ENCODE peak calls at places on chromosomes 16 and 17, in eight cellular contexts. M is colonic mucosa; I is psoas muscle; K is GM12865; D is fibroblast of villous mesenchyme; T is CD8-positive, alpha-beta T cell; W is cardiac muscle cell; X is AG10803. Q is an unnamed sample.
A peak's percentile ranks its signal among the peaks of the same experiment; 100 is the strongest.

GRCh38 chr17:17206913-17207368 is 808 bp upstream of the PLD6 start:
- DNase-seq in M (no peak), I (no peak), K (no peak), D (no peak), T (no peak), W (no peak), X (no peak), Q (no peak)

GRCh38 chr17:8681175-8681949 is 50.8 kb upstream of the MYH10 start:
- DNase-seq in M (no peak), I (no peak), K (no peak), D (peak; percentile 73), T (no peak), W (no peak), X (peak; percentile 80), Q (no peak)

GRCh38 chr17:64520359-64520758 is 13.6 kb downstream of the CEP95 start:
- DNase-seq in M (no peak), I (no peak), K (no peak), D (no peak), T (no peak), W (no peak), X (no peak), Q (no peak)

GRCh38 chr17:31310260-31310659 is 3.6 kb downstream of the EVI2B start:
- DNase-seq in M (no peak), I (no peak), K (peak; percentile 56), D (no peak), T (peak; percentile 39), W (no peak), X (no peak), Q (no peak)

GRCh38 chr17:44820631-44821196 is 9.4 kb downstream of the GJC1 start:
- DNase-seq in M (no peak), I (no peak), K (no peak), D (peak; percentile 89), T (no peak), W (no peak), X (peak; percentile 94), Q (no peak)

GRCh38 chr17:290121-290521 is 62.5 kb downstream of the RPH3AL start:
- DNase-seq in M (no peak), I (no peak), K (no peak), D (no peak), T (no peak), W (no peak), X (no peak), Q (no peak)

GRCh38 chr17:50765454-50766221 is 1.7 kb downstream of the ANKRD40CL start:
- DNase-seq in M (peak; percentile 80), I (no peak), K (peak; percentile 73), D (no peak), T (no peak), W (no peak), X (no peak), Q (no peak)

GRCh38 chr17:61204456-61204855 is 195.2 kb upstream of the TBX2 start:
- DNase-seq in M (no peak), I (no peak), K (no peak), D (no peak), T (no peak), W (no peak), X (no peak), Q (no peak)

GRCh38 chr17:81558115-81558468 is 5.9 kb upstream of the FAAP100 start:
- DNase-seq in M (no peak), I (no peak), K (no peak), D (no peak), T (no peak), W (no peak), X (no peak), Q (no peak)

GRCh38 chr16:64085291-64085690 is 1036.6 kb downstream of the CDH11 start:
- DNase-seq in M (no peak), I (no peak), K (no peak), D (no peak), T (no peak), W (no peak), X (no peak), Q (no peak)

GRCh38 chr16:48901712-48902374 is 291.9 kb upstream of the N4BP1 start:
- DNase-seq in M (no peak), I (no peak), K (peak; percentile 40), D (no peak), T (no peak), W (peak; percentile 51), X (no peak), Q (peak; percentile 30)

GRCh38 chr16:19829844-19830703 is 54.6 kb downstream of the GPRC5B start:
- DNase-seq in M (no peak), I (no peak), K (no peak), D (no peak), T (no peak), W (no peak), X (no peak), Q (no peak)

GRCh38 chr17:51258756-51259573 is 884 bp downstream of the MBTD1 start:
- DNase-seq in M (peak; percentile 55), I (peak; percentile 21), K (peak; percentile 20), D (peak; percentile 16), T (no peak), W (peak; percentile 59), X (no peak), Q (peak; percentile 34)

GRCh38 chr16:66270333-66270927 is 96.1 kb upstream of the CDH5 start:
- DNase-seq in M (peak; percentile 58), I (peak; percentile 72), K (peak; percentile 58), D (peak; percentile 58), T (peak; percentile 30), W (peak; percentile 80), X (peak; percentile 60), Q (peak; percentile 89)

GRCh38 chr16:27226976-27227705 is 23.8 kb downstream of the KDM8 start:
- DNase-seq in M (no peak), I (no peak), K (no peak), D (no peak), T (no peak), W (no peak), X (no peak), Q (no peak)

GRCh38 chr17:64591944-64592343 is 70.2 kb downstream of the SMURF2 start:
- DNase-seq in M (no peak), I (no peak), K (no peak), D (no peak), T (no peak), W (no peak), X (no peak), Q (no peak)

GRCh38 chr16:2033057-2033911 is 6.6 kb downstream of the NHERF2 start:
- DNase-seq in M (no peak), I (peak; percentile 61), K (no peak), D (peak; percentile 70), T (no peak), W (peak; percentile 67), X (peak; percentile 79), Q (no peak)

GRCh38 chr16:26186221-26186620 is 494.5 kb downstream of the HS3ST4 start:
- DNase-seq in M (no peak), I (no peak), K (no peak), D (no peak), T (no peak), W (no peak), X (no peak), Q (no peak)

GRCh38 chr16:29820730-29821662 is 734 bp downstream of the MVP start:
- DNase-seq in M (peak; percentile 94), I (no peak), K (peak; percentile 77), D (no peak), T (no peak), W (no peak), X (peak; percentile 32), Q (no peak)

GRCh38 chr17:8275421-8276290 is 12.8 kb upstream of the RANGRF start:
- DNase-seq in M (no peak), I (no peak), K (no peak), D (no peak), T (no peak), W (no peak), X (no peak), Q (no peak)

GRCh38 chr16:21599994-21600773 is 807 bp downstream of the METTL9 start:
- DNase-seq in M (peak; percentile 35), I (no peak), K (peak; percentile 47), D (peak; percentile 69), T (no peak), W (peak; percentile 57), X (no peak), Q (no peak)

GRCh38 chr17:9151091-9151490 is 129.8 kb downstream of the NTN1 start:
- DNase-seq in M (no peak), I (no peak), K (no peak), D (no peak), T (no peak), W (peak; percentile 41), X (no peak), Q (no peak)

GRCh38 chr16:81276323-81276722 is 37.8 kb downstream of the BCO1 start:
- DNase-seq in M (no peak), I (no peak), K (no peak), D (no peak), T (no peak), W (no peak), X (no peak), Q (no peak)

GRCh38 chr17:57517519-57518342 is 227.4 kb downstream of the CCDC182 start:
- DNase-seq in M (no peak), I (no peak), K (no peak), D (no peak), T (no peak), W (no peak), X (no peak), Q (no peak)
- TF ChIP-seq CTCF in M (no peak), I (no peak), K (no peak), D (no peak), T (no peak), W (no peak), X (no peak), Q (no peak)

DNA sequence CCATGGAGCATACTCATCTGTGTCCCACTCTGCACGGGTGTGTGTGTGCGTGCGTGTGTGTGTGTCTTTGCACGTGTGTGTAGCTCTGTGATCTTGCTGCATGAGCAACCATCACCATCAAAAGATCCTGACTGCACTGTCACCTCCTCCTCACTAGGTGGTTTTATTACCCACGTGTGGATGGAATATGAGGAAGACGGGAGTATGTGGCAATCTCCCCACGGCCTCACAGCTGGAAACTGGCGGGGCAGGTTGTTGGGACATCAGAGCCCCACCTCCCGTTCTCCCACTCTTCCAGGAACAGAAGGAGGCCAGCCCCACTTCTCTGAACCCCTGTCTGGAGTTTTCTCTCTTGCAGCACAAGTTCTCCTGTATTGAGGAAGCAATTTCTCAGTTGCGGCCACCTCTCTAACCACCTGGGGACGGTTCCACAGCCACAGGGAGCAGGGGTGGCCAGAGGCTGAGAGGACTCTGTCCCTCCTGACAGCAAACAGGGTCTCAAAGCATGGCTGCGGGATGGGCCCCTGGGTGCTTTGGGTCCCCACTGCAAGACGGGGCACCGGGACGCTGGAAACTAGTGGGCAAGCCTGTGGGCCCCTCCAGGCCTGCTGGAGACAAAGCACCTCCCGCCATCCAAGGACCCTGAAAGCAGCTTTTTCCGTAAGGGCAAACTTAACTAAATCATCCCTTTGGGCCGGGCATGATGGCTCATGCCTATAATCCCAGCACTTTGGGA is 27.9 kb upstream of the ATP2C2 start:
- DNase-seq in M (peak; percentile 86), I (no peak), K (no peak), D (peak; percentile 20), T (no peak), W (no peak), X (no peak), Q (no peak)
- TF ChIP-seq CTCF in M (no peak), I (no peak), K (no peak), D (no peak), T (no peak), W (no peak), X (no peak), Q (no peak)

GRCh38 chr17:66915204-66915611 is 49.3 kb upstream of the CACNG4 start:
- DNase-seq in M (peak; percentile 58), I (no peak), K (peak; percentile 21), D (peak; percentile 4), T (no peak), W (no peak), X (no peak), Q (no peak)
- TF ChIP-seq CTCF in M (peak; percentile 39), I (peak; percentile 33), K (no peak), D (peak; percentile 29), T (no peak), W (no peak), X (peak; percentile 22), Q (no peak)

GRCh38 chr16:86167061-86167460 is 268.1 kb downstream of the IRF8 start:
- DNase-seq in M (peak; percentile 28), I (no peak), K (no peak), D (no peak), T (no peak), W (no peak), X (no peak), Q (no peak)
- TF ChIP-seq CTCF in M (no peak), I (no peak), K (no peak), D (no peak), T (no peak), W (no peak), X (no peak), Q (no peak)

Q was measured in endothelial cell.